ENCODE peak calls at places on chromosomes 12 and 14, in four cellular contexts. A is prostate gland; G is CD8-positive, alpha-beta memory T cell; R is sigmoid colon. J is an unnamed sample. For H3K4me1, the result is how much of the 10 kb centered on the place peaks cover.

GRCh38 chr12:104649217-104649834 is 192.6 kb downstream of the CHST11 start:
- DNase-seq in R (no peak), A (no peak), G (no peak), J (no peak)

GRCh38 chr14:45709541-45709940 is 456.5 kb upstream of the MIS18BP1 start:
- DNase-seq in G (no peak), R (no peak), A (no peak), J (no peak)

GRCh38 chr12:11508699-11509098 is 113.3 kb upstream of the PRB2 start:
- DNase-seq in G (no peak), A (no peak), R (no peak), J (no peak)

GRCh38 chr14:23861666-23862065 is 91.9 kb upstream of the DHRS4 start:
- DNase-seq in A (no peak), R (no peak), G (no peak), J (no peak)

GRCh38 chr12:13165578-13166120 is 30.9 kb upstream of the EMP1 start:
- DNase-seq in R (peak), A (peak), G (peak), J (peak)

GRCh38 chr12:42442888-42443287 is 116.9 kb downstream of the PPHLN1 start:
- DNase-seq in R (no peak), G (no peak), A (no peak), J (no peak)

GRCh38 chr12:121223947-121224285 is 14.0 kb downstream of the P2RX4 start:
- DNase-seq in G (no peak), A (no peak), R (no peak), J (no peak)

GRCh38 chr12:115683240-115683765 is 594.2 kb downstream of the MED13L start:
- DNase-seq in R (no peak), A (no peak), G (no peak), J (no peak)

GRCh38 chr12:132833341-132833740 is 4.7 kb upstream of the GOLGA3 start:
- DNase-seq in R (no peak), A (no peak), G (no peak), J (no peak)

GRCh38 chr14:20671597-20672283 is 12.6 kb upstream of the RNASE4 start:
- DNase-seq in R (no peak), A (peak), G (no peak), J (no peak)

GRCh38 chr14:40656301-40656700 is 950.4 kb upstream of the LRFN5 start:
- DNase-seq in R (no peak), G (no peak), A (no peak), J (no peak)

GRCh38 chr12:104656921-104657320 is 200.2 kb downstream of the CHST11 start:
- DNase-seq in R (no peak), A (no peak), G (no peak), J (no peak)

GRCh38 chr14:74941676-74942097 is 13.7 kb downstream of the PGF start:
- DNase-seq in A (no peak), G (peak), R (peak), J (peak)

GRCh38 chr14:63435838-63436237 is 107.3 kb downstream of the PPP2R5E start:
- DNase-seq in R (peak), G (no peak), A (peak), J (peak)

GRCh38 chr12:91766454-91766853 is 379.2 kb downstream of the BTG1 start:
- DNase-seq in R (no peak), A (no peak), G (no peak), J (no peak)

GRCh38 chr14:35287481-35288013 is 4.6 kb upstream of the PSMA6 start:
- DNase-seq in A (no peak), R (no peak), G (no peak), J (no peak)

GRCh38 chr14:91154851-91155625 is 41.2 kb downstream of the DGLUCY start:
- DNase-seq in R (peak), A (peak), G (peak), J (no peak)

GRCh38 chr12:113818833-113819232 is 147.3 kb downstream of the RBM19 start:
- DNase-seq in A (no peak), G (no peak), R (no peak), J (no peak)

GRCh38 chr12:2450553-2450952 is 344.2 kb upstream of the FKBP4 start:
- DNase-seq in G (no peak), A (no peak), R (peak), J (no peak)

GRCh38 chr14:70782361-70782760 is 27.0 kb downstream of the MAP3K9 start:
- DNase-seq in A (no peak), G (no peak), R (no peak), J (no peak)

GRCh38 chr12:66823857-66824570 is 145.1 kb upstream of the GRIP1 start:
- DNase-seq in R (no peak), G (no peak), A (peak), J (no peak)

GRCh38 chr14:104331871-104332605 is 193.7 kb downstream of the KIF26A start:
- DNase-seq in A (no peak), R (no peak), G (no peak), J (no peak)

GRCh38 chr12:47110706-47111391 is 31.1 kb upstream of the AMIGO2 start:
- DNase-seq in A (no peak), R (no peak), G (no peak), J (no peak)

DNA sequence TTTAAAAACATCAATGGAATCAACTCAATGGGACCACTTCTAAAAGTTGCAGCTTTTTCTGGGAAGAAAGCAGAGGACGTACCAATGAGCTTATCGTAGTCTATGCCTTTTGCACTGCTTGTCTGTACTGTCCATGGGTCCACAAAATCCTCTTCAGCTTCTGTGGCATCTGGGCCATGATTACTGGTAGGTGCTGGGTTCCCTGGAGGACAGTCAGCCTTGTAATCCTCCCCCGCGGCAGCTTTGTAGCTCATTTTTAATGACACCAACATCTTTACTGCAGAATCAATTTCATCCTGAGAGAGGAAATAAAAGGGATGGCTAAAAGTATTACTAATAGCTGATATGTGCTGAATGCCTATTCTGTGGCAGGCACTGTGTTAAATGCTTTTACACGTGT is 38.5 kb downstream of the SLC25A47 start:
- DNase-seq in R (no peak), G (no peak), A (no peak), J (no peak)
- H3K4me1 ChIP-seq in R (under half), G (under half), A (under half), J (under half)

DNA sequence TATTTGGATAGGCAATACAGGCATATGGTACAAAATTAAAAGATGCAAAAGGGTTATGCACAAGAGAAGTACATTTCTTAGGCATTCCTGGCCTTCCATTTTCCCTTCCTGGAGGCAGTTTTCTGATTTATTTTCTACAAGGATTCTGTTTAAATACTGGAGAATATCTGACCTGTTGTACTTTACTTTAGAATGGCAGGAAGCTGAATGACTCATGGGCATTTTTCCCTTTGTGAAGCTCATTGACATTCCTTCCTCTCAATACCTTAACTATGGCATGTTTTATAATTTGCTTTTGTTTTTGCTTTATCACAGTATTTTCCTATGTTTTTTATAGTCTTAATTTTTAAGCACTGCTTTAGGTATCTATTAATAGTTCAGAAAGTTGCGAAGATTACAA is 62.7 kb downstream of the RCOR1 start:
- DNase-seq in G (no peak), R (no peak), A (no peak), J (no peak)
- H3K27ac ChIP-seq in G (no peak), R (no peak), A (no peak), J (no peak)

GRCh38 chr12:5684989-5685388 is 253.1 kb downstream of the NTF3 start:
- DNase-seq in R (no peak), G (no peak), A (no peak), J (no peak)
- H3K4me1 ChIP-seq in R (under half), G (under half), A (under half), J (under half)

DNA sequence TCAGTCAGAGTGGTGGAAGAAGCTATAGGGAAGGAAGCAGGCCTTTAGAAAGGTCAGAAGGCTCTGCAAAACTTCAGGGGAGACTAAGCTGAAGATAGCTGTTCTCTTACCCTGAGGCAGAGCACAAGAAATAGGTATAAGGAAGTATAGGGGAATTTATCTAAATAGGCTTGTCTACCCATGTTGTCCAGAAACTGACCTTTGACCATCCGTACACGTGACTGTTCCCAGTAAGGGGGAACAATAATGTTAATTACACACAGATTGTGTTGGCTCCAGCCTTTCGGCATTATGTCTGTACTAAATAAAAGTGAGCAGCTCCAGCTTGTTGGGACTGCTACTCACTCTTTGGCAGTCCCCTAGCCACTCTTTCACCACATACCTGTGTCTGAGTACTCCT is 59.0 kb downstream of the SLCO1B1 start:
- DNase-seq in G (no peak), A (no peak), R (no peak), J (no peak)
- H3K27ac ChIP-seq in G (no peak), A (no peak), R (no peak), J (no peak)

GRCh38 chr12:108822458-108823205 is 34.8 kb downstream of the SSH1 start:
- DNase-seq in R (no peak), G (no peak), A (no peak), J (no peak)
- H3K4me1 ChIP-seq in R (half or more), G (under half), A (under half), J (half or more)

J was measured in right atrium auricular region.